ENCODE peak calls at places on chromosomes 7 and 10, in five cellular contexts. F is HT1080, E is MM.1S, P is dorsolateral prefrontal cortex, J is kidney tubule cell. T is an unnamed sample.

GRCh38 chr10:116555882-116556281 is 10.2 kb downstream of the PNLIP start:
- DNase-seq in F (no peak), E (no peak), P (no peak), J (no peak), T (no peak)

GRCh38 chr10:133159611-133159949 is 439 bp upstream of the KNDC1 start:
- DNase-seq in F (no peak), E (no peak), P (no peak), J (no peak), T (no peak)

GRCh38 chr10:86961481-86962091 is 3.2 kb downstream of the SNCG start:
- DNase-seq in F (peak; percentile 64), E (no peak), P (peak; percentile 36), J (peak; percentile 83), T (peak; percentile 29)

GRCh38 chr7:69364814-69365587 is 233.3 kb upstream of the AUTS2 start:
- DNase-seq in F (no peak), E (no peak), P (no peak), J (no peak), T (no peak)

GRCh38 chr7:150396426-150397375 is 17.6 kb downstream of the ZNF775 start:
- DNase-seq in F (no peak), E (no peak), P (no peak), J (no peak), T (no peak)

GRCh38 chr10:15483215-15483970 is 112.3 kb upstream of the FAM171A1 start:
- DNase-seq in F (no peak), E (no peak), P (no peak), J (no peak), T (no peak)

GRCh38 chr10:82191653-82192052 is 316.7 kb downstream of the NRG3 start:
- DNase-seq in F (no peak), E (no peak), P (no peak), J (no peak), T (no peak)

GRCh38 chr7:157336383-157337315 is at the start of gene DNAJB6:
- DNase-seq in F (peak; percentile 92), E (peak; percentile 97), P (peak; percentile 95), J (peak; percentile 94), T (peak; percentile 78)

GRCh38 chr10:123147635-123148413 is at the start of gene HMX2:
- DNase-seq in F (no peak), E (no peak), P (no peak), J (no peak), T (no peak)

GRCh38 chr10:115918812-115919211 is 354.2 kb downstream of the GFRA1 start:
- DNase-seq in F (no peak), E (no peak), P (no peak), J (peak; percentile 28), T (no peak)

GRCh38 chr7:80348221-80348620 is 163.6 kb downstream of the GNAT3 start:
- DNase-seq in F (no peak), E (no peak), P (no peak), J (no peak), T (peak; percentile 7)

GRCh38 chr10:48444266-48444665 is 137.8 kb downstream of the MAPK8 start:
- DNase-seq in F (peak; percentile 21), E (no peak), P (no peak), J (peak; percentile 47), T (peak; percentile 54)

GRCh38 chr10:22436526-22436892 is 91.2 kb downstream of the SPAG6 start:
- DNase-seq in F (no peak), E (no peak), P (no peak), J (no peak), T (no peak)

GRCh38 chr10:34520084-34520483 is 295.0 kb downstream of the PARD3 start:
- DNase-seq in F (peak; percentile 74), E (no peak), P (no peak), J (no peak), T (peak; percentile 86)

GRCh38 chr7:90383422-90383821 is 19.8 kb upstream of the CLDN12 start:
- DNase-seq in F (peak; percentile 78), E (no peak), P (no peak), J (peak; percentile 73), T (peak; percentile 92)

GRCh38 chr10:69335063-69335587 is 56.8 kb downstream of the HK1 start:
- DNase-seq in F (no peak), E (no peak), P (peak; percentile 53), J (no peak), T (no peak)

GRCh38 chr7:131068604-131069021 is 259.1 kb upstream of the MKLN1 start:
- DNase-seq in F (no peak), E (no peak), P (no peak), J (peak; percentile 5), T (peak; percentile 8)

GRCh38 chr10:1243486-1244182 is 187.4 kb downstream of the WDR37 start:
- DNase-seq in F (no peak), E (no peak), P (no peak), J (no peak), T (no peak)

GRCh38 chr10:49612513-49613159 is 1.2 kb upstream of the CHAT start:
- DNase-seq in F (peak; percentile 18), E (no peak), P (peak; percentile 27), J (no peak), T (no peak)